ENCODE peak calls at places on chromosomes 7 and 10, in eight cellular contexts. R is HCT116, Y is stomach, C is K562, V is SK-N-SH, E is SK-N-MC, M is Panc1, L is sigmoid colon. A is an unnamed sample.

GRCh38 chr10:96022739-96023138 is 20.6 kb upstream of the CCNJ start:
- DNase-seq in E (no peak), V (no peak), Y (no peak), R (no peak), L (no peak), C (peak; percentile 15), M (no peak), A (no peak)

GRCh38 chr7:113891828-113892227 is 27.0 kb downstream of the PPP1R3A start:
- DNase-seq in Y (no peak), V (no peak), C (no peak), R (no peak), M (no peak), L (no peak), E (no peak), A (no peak)

GRCh38 chr7:74262639-74263398 is 8.6 kb upstream of the RFC2 start:
- DNase-seq in E (no peak), V (no peak), C (peak; percentile 4), M (no peak), R (no peak), Y (no peak), L (no peak), A (no peak)

GRCh38 chr7:106999023-106999422 is 45.5 kb upstream of the PRKAR2B start:
- DNase-seq in R (no peak), L (no peak), E (no peak), M (no peak), C (no peak), V (no peak), Y (no peak), A (no peak)

GRCh38 chr10:78155722-78156121 is 122.1 kb downstream of the RPS24 start:
- DNase-seq in V (no peak), E (no peak), Y (no peak), L (no peak), R (no peak), M (no peak), C (no peak), A (no peak)

GRCh38 chr10:51109821-51110533 is 35.7 kb downstream of the PRKG1 start:
- DNase-seq in C (no peak), V (no peak), E (no peak), L (no peak), Y (no peak), M (no peak), R (no peak), A (no peak)

GRCh38 chr10:31759124-31759798 is 169.4 kb downstream of the ARHGAP12 start:
- DNase-seq in C (peak; percentile 16), L (peak; percentile 76), V (peak; percentile 68), M (no peak), E (no peak), R (peak; percentile 85), Y (peak; percentile 67), A (no peak)

GRCh38 chr7:29127527-29127926 is 18.8 kb downstream of the CPVL start:
- DNase-seq in L (no peak), Y (no peak), R (no peak), E (no peak), M (no peak), C (no peak), V (no peak), A (no peak)

GRCh38 chr10:122911889-122912484 is 1.6 kb downstream of the FAM24A start:
- DNase-seq in E (no peak), V (no peak), R (no peak), L (no peak), Y (peak; percentile 37), C (peak; percentile 54), M (no peak), A (no peak)

GRCh38 chr10:101780818-101781654 is 2.2 kb downstream of the NPM3 start:
- DNase-seq in C (peak; percentile 76), E (peak; percentile 5), Y (peak; percentile 70), R (peak; percentile 55), M (peak; percentile 47), V (peak; percentile 94), L (peak; percentile 73), A (no peak)

GRCh38 chr10:27742926-27743735 is 2.5 kb downstream of the MKX start:
- DNase-seq in R (no peak), V (peak; percentile 28), L (peak; percentile 75), M (no peak), Y (peak; percentile 34), C (no peak), E (no peak), A (no peak)

GRCh38 chr10:11454958-11455566 is 156.4 kb downstream of the USP6NL start:
- DNase-seq in R (no peak), L (no peak), C (no peak), E (no peak), V (no peak), M (no peak), Y (no peak), A (no peak)

GRCh38 chr7:42694894-42695553 is 216.8 kb downstream of the C7orf25 start:
- DNase-seq in M (no peak), V (no peak), E (no peak), R (no peak), C (no peak), Y (peak; percentile 62), L (no peak), A (no peak)

GRCh38 chr7:151139791-151140190 is 27.7 kb downstream of the GBX1 start:
- DNase-seq in M (no peak), Y (peak; percentile 14), L (no peak), V (no peak), C (no peak), E (no peak), R (no peak), A (no peak)

DNA sequence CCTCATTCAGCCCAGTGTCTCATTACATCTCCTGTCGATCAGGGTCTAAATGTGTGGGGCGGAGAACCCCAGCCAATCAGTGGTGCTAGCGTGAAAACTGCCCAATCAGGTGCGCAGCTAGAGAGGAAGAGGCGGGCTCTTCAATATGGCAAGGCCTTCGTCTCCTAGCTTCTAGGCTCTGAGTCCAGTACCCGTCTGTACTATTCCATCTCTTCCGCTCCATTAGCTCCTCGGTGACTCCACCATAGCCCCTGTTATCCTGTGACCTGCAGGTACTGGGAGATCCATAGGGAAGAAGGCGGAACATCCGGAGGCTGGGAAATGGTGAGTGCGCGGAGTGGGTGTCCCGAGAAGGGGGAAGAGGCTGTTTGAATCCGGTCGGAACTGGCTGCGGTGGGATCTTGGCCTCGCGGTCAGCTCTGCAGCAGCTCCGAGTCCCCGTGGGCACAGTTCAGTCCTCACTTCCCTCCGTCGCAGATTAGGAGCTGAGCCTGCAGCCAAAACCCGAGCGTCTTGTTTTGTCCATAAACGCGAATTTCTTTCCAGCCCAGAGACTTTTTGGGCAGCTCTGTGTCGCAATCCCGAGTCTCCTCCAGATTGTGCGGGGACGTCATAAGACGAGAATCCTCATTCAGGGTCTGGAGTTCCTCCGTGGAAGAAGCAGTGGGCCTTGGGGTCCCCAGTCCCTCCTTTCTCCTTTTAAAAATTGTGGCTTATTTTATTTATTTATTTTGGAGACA is at the start of gene ZNF727:
- DNase-seq in R (no peak), V (peak; percentile 67), L (peak; percentile 71), E (no peak), Y (no peak), C (peak; percentile 11), M (no peak), A (no peak)
- H3K9me3 ChIP-seq in R (peaks cover 11% of the 10 kb centered on the region), V (peaks cover 11% of the 10 kb centered on the region), L (no peaks in the 10 kb centered on the region), E (no peaks in the 10 kb centered on the region), Y (peaks cover 7% of the 10 kb centered on the region), C (no peaks in the 10 kb centered on the region), M (peaks cover 15% of the 10 kb centered on the region), A (peaks cover 8% of the 10 kb centered on the region)

GRCh38 chr10:131750973-131751826 is 149.6 kb upstream of the PPP2R2D start:
- DNase-seq in M (no peak), Y (no peak), V (no peak), C (no peak), E (no peak), R (no peak), L (peak; percentile 30), A (no peak)
- H3K27ac ChIP-seq in M (no peak overlapping the region), Y (no peak overlapping the region), V (no peak overlapping the region), C (no peak overlapping the region), E (no peak overlapping the region), R (no peak overlapping the region), L (no peak overlapping the region), A (no peak overlapping the region)

DNA sequence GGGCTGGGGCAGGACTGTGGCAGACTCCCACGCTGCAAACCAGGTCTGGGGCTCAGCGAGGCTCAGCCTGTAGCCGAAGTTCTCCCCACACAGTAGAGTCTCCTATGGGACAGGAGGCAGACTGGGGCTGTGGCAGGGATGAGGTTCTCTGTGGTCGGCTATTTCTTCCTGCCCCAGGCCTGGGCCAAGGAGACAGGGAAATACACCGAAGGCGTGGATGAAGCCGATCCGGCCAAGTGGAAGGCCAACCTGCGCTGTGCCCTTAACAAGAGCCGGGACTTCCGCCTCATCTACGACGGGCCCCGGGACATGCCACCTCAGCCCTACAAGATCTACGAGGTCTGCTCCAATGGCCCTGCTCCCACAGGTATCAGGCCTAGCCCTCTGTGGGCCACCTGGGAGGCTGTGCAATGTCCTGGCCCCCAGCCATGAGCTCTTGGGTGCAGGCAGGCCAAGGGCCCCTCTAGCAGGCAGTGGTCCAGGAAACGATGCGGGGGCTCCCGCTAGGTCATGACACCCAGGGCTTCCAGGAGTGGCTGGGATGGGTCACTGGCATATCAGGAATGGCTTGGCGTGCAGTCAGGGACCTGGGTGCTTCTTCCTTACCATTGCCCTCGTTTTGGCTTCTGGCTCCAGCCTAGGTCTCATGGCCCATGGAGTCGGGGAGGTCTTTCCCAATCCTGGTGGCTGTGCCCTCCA is 8.1 kb downstream of the IRF5 start:
- DNase-seq in V (peak; percentile 33), E (no peak), L (no peak), Y (no peak), C (no peak), R (no peak), M (no peak), A (no peak)
- TF ChIP-seq POLR2AphosphoS5 in V (no peak), E (no peak), L (no peak), Y (no peak), C (no peak), R (no peak), M (no peak), A (no peak)

GRCh38 chr7:97020601-97021442 is 3.8 kb downstream of the DLX5 start:
- DNase-seq in R (no peak), Y (no peak), M (no peak), V (no peak), C (no peak), E (no peak), L (no peak), A (no peak)

GRCh38 chr7:97018126-97018601 is 6.5 kb downstream of the DLX5 start:
- DNase-seq in M (no peak), V (no peak), L (no peak), Y (no peak), C (no peak), E (no peak), R (no peak), A (no peak)

GRCh38 chr7:97018775-97019535 is 5.7 kb downstream of the DLX5 start:
- DNase-seq in E (no peak), M (no peak), C (no peak), V (no peak), R (no peak), Y (no peak), L (no peak), A (no peak)

GRCh38 chr7:97021443-97022261 is 3.0 kb downstream of the DLX5 start:
- DNase-seq in R (no peak), M (no peak), V (no peak), C (no peak), Y (no peak), L (no peak), E (no peak), A (no peak)

GRCh38 chr7:97019710-97020109 is 4.9 kb downstream of the DLX5 start:
- DNase-seq in M (no peak), R (no peak), C (no peak), L (no peak), Y (no peak), E (no peak), V (no peak), A (no peak)
- H3K9me3 ChIP-seq in M (no peaks in the 10 kb centered on the region), R (no peaks in the 10 kb centered on the region), C (no peaks in the 10 kb centered on the region), L (no peaks in the 10 kb centered on the region), Y (no peaks in the 10 kb centered on the region), E (no peaks in the 10 kb centered on the region), V (no peaks in the 10 kb centered on the region), A (no peaks in the 10 kb centered on the region)